ENCODE peak calls at places on chromosomes 5 and 9, in five cellular contexts. N is RKO, Q is activated T-helper 1 cell treated with Interleukin-2 at 50 U/mL for 16 hours, F is ureter, J is BE2C. O is an unnamed sample.
A peak's percentile ranks its signal among the peaks of the same experiment; 100 is the strongest.

GRCh38 chr5:170100051-170100943 is 5.4 kb upstream of the FOXI1 start:
- DNase-seq in F (peak; percentile 79), J (peak; percentile 76), N (peak; percentile 65), Q (peak; percentile 30), O (peak; percentile 83)

GRCh38 chr5:110267714-110268113 is 458.8 kb downstream of the TMEM232 start:
- DNase-seq in Q (no peak), J (no peak), F (no peak), N (no peak), O (no peak)

GRCh38 chr9:77846957-77847574 is 184.5 kb downstream of the GNAQ start:
- DNase-seq in Q (no peak), J (no peak), N (no peak), F (no peak), O (no peak)

GRCh38 chr9:109894444-109894843 is 114.4 kb downstream of the PALM2AKAP2 start:
- DNase-seq in N (no peak), J (no peak), Q (no peak), F (no peak), O (no peak)

GRCh38 chr9:107067715-107068416 is 204.9 kb downstream of the ZNF462 start:
- DNase-seq in F (no peak), Q (no peak), N (no peak), J (no peak), O (no peak)

GRCh38 chr5:6659941-6660684 is 26.9 kb downstream of the SRD5A1 start:
- DNase-seq in J (no peak), Q (no peak), N (no peak), F (no peak), O (no peak)

GRCh38 chr5:63170496-63170895 is 591.9 kb downstream of the LRRC70 start:
- DNase-seq in N (no peak), Q (no peak), F (no peak), J (no peak), O (peak; percentile 15)

GRCh38 chr5:34585601-34586104 is 70.5 kb upstream of the RAI14 start:
- DNase-seq in Q (no peak), F (peak; percentile 65), J (no peak), N (no peak), O (no peak)

GRCh38 chr5:54301215-54301614 is 9.2 kb downstream of the ARL15 start:
- DNase-seq in F (no peak), J (no peak), N (no peak), Q (no peak), O (no peak)

GRCh38 chr5:127858116-127858784 is 155.1 kb downstream of the CCDC192 start:
- DNase-seq in F (no peak), Q (no peak), J (peak; percentile 14), N (peak; percentile 14), O (no peak)

O was measured in SK-N-DZ.